ENCODE peak calls at places on chromosomes 13 and 19, in nine cellular contexts. U is A549; B is PC-3; E is heart left ventricle; K is RWPE2; N is HepG2; T is CD4-positive, CD25-positive, alpha-beta regulatory T cell; A is heart right ventricle; J is foreskin keratinocyte. F is an unnamed sample. For H3K4me1, the result is how much of the 10 kb centered on the place peaks cover.

GRCh38 chr19:13604902-13605586 is 98.8 kb upstream of the CACNA1A start:
- ATAC-seq in T (no peak), B (no peak), U (no peak), N (no peak), J (no peak), K (no peak), E (no peak), A (no peak), F (no peak)

GRCh38 chr13:60148918-60149317 is 14.8 kb downstream of the DIAPH3 start:
- ATAC-seq in E (no peak), U (no peak), J (no peak), N (no peak), K (no peak), A (no peak), B (no peak), T (no peak), F (no peak)

GRCh38 chr13:72400859-72401258 is 326.6 kb downstream of the MZT1 start:
- ATAC-seq in B (no peak), A (no peak), N (no peak), T (no peak), J (no peak), K (no peak), E (no peak), U (no peak), F (no peak)

GRCh38 chr13:59043016-59043415 is 1120.7 kb downstream of the DIAPH3 start:
- ATAC-seq in K (no peak), J (no peak), B (no peak), A (no peak), E (no peak), N (no peak), U (no peak), T (no peak), F (no peak)

GRCh38 chr19:34241513-34242337 is 12.6 kb upstream of the GARRE1 start:
- ATAC-seq in E (no peak), T (no peak), U (peak), B (peak), A (no peak), J (peak), N (peak), K (peak), F (no peak)

GRCh38 chr19:31338069-31338767 is 11.0 kb downstream of the TSHZ3 start:
- ATAC-seq in J (peak), B (no peak), A (peak), K (peak), U (peak), N (peak), T (peak), E (peak), F (peak)

GRCh38 chr19:50417138-50417849 is 1.4 kb upstream of the SPIB start:
- ATAC-seq in J (peak), E (no peak), A (no peak), T (no peak), B (peak), U (peak), K (peak), N (no peak), F (no peak)

GRCh38 chr19:28463493-28464053 is 749.4 kb downstream of the UQCRFS1 start:
- ATAC-seq in N (no peak), U (no peak), T (no peak), A (no peak), J (no peak), B (no peak), K (no peak), E (no peak), F (no peak)

GRCh38 chr13:68727165-68727564 is 1380.5 kb upstream of the ATXN8OS start:
- ATAC-seq in A (no peak), T (no peak), B (peak), U (no peak), K (peak), N (no peak), E (no peak), J (no peak), F (no peak)

GRCh38 chr19:37931941-37932655 is 25.1 kb downstream of the SIPA1L3 start:
- ATAC-seq in K (peak), T (no peak), B (peak), E (peak), J (peak), N (peak), A (peak), U (peak), F (peak)

GRCh38 chr13:96034662-96035061 is 18.5 kb downstream of the UGGT2 start:
- ATAC-seq in E (peak), N (no peak), B (no peak), A (no peak), K (no peak), U (no peak), J (no peak), T (no peak), F (no peak)

GRCh38 chr19:18951721-18952281 is 10.8 kb upstream of the HOMER3 start:
- ATAC-seq in B (peak), N (no peak), J (peak), A (no peak), K (peak), T (no peak), E (no peak), U (peak), F (no peak)

GRCh38 chr13:50001287-50001686 is 4.4 kb downstream of the TRIM13 start:
- ATAC-seq in T (no peak), K (no peak), E (no peak), J (no peak), U (no peak), A (no peak), N (no peak), B (no peak), F (no peak)

GRCh38 chr13:49996951-49997895 is at the start of gene TRIM13:
- ATAC-seq in J (peak), N (peak), E (peak), T (peak), K (peak), B (peak), U (peak), A (peak), F (peak)

GRCh38 chr13:49996166-49996915 is 501 bp upstream of the TRIM13 start:
- ATAC-seq in B (peak), K (peak), T (peak), U (peak), E (peak), J (peak), N (peak), A (peak), F (peak)

GRCh38 chr13:49997935-49998334 is 1.1 kb downstream of the TRIM13 start:
- ATAC-seq in B (no peak), A (no peak), E (no peak), K (no peak), J (no peak), N (no peak), U (no peak), T (no peak), F (no peak)

DNA sequence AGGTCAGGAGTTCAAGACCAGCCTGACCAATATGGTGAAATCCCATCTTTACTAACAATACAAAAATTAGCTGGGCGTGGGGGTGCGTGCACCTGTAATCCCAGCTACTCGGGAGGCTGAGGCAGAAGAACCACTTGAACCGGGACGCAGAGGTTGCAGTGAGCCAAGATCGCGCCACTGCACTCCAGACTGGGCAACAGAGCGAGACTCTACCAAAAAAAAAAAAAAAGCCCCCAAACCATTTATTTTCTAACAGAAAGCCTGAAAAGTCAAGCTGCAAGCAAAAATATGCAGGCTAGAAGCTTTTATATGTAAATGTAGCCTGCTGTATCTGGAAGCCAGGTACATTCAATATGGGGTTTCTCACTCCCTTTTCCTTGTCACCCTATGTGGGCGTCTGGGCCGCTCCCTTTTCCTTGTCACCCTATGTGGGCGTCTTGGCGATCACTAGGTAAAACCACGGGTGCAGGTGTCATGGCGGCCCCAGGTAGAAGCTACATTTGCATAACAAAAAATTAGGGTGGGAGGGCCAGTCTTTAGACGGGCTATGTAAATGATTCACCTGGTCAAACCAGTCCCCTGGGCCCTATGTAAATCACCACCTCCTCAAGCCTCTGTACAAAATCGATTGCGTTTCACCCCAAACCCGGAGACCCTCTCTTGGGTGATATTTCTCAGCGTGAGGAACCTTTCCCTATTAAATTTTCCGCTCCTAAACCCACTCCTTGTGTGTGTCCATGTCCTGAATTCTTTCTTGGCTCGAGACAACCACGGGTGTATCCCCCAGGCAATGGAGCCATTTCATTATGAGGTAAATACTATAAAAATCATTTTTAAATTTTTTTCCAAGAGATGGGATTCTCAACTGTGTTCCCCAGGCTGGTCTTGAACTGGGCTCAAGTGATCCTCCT is 2.1 kb downstream of the TRIM13 start:
- ATAC-seq in J (no peak), B (no peak), T (no peak), N (no peak), K (no peak), E (no peak), U (no peak), A (no peak), F (no peak)
- H3K4me1 ChIP-seq in J (under half), B (under half), T (half or more), N (under half), K (under half), E (under half), U (under half), A (half or more), F (under half)

GRCh38 chr13:40622246-40622645 is 44.2 kb downstream of the FOXO1 start:
- ATAC-seq in K (no peak), J (no peak), E (no peak), T (no peak), A (no peak), N (no peak), U (no peak), B (peak), F (no peak)
- H3K4me1 ChIP-seq in K (under half), J (under half), E (under half), T (half or more), A (half or more), N (half or more), U (under half), B (under half), F (under half)

DNA sequence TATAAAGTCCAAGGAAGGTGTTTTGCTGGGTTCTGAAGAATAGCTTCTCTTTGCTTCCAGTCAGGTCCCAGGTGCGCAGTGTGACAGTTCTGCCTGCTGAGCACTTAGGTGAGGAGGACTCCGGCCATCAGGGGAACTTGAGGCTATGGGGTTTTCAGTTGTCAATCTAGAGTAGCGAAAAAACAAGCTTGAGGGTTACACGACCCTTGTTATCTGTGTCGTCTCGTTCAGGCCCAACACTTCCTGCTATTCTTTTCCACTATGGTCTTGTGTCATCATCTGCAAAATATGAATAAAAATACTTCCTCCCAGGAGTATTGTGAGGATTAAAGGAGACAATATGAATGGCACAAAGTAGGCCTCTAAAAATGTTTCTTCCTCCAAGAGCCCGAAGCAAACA is 40.3 kb upstream of the RCBTB2 start:
- ATAC-seq in J (no peak), E (peak), K (no peak), U (no peak), N (no peak), T (no peak), B (no peak), A (no peak), F (no peak)
- H3K4me1 ChIP-seq in J (under half), E (under half), K (under half), U (under half), N (half or more), T (under half), B (under half), A (half or more), F (under half)

GRCh38 chr19:45078390-45079062 is 534 bp upstream of the GEMIN7 start:
- ATAC-seq in T (no peak), J (no peak), A (peak), N (no peak), U (peak), K (no peak), E (no peak), B (no peak), F (peak)

GRCh38 chr19:45074744-45075143 is 1.5 kb downstream of the ZNF296 start:
- ATAC-seq in E (no peak), B (no peak), A (no peak), U (no peak), N (no peak), T (no peak), K (no peak), J (no peak), F (no peak)

GRCh38 chr19:45075215-45076028 is 856 bp downstream of the ZNF296 start:
- ATAC-seq in U (peak), K (peak), T (peak), A (peak), N (peak), B (peak), E (peak), J (peak), F (peak)

GRCh38 chr19:45076851-45077730 is 813 bp upstream of the ZNF296 start:
- ATAC-seq in T (no peak), K (no peak), U (no peak), A (no peak), J (no peak), B (no peak), E (no peak), N (no peak), F (no peak)

DNA sequence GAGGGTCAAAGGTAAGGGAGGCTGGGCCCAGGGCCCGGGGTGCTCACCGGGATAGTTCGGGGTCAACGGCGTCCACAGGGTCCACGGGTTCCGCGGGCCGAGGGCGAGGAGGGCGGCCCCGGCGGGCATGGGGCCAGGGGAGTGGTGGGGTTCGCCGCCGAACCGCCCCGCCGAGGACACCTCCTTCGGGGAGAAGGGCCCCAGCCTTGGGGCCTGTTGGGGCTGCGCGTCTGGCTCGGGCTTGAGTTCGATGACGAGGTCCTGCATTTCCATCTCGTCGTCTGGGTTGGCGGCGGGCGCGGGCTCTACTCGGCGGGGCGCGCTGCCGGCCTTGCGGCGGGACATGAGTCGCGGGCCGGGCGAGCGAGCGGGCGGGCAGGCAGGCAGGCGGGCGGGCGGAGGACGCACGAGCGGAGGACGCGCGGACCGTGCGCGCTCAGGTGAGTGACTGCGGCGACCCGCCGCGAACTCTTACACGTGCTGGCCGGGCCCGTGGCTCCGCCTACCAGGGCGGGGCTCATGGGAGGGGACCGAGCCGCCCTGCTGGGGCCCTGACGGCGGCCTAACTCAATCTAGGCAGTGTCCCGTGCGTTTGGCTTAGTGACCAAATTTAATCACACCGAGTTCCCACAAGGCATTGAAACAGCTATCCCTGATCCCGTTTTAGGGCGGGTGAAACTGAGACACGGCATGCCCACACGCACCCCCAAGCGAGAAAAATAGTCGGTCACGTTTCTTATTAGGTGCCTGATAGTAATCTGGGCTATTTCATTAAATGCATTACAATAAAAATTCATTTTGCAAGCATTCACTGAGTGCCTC is at the start of gene ZNF296:
- ATAC-seq in K (peak), T (peak), A (peak), J (peak), U (peak), E (peak), B (peak), N (peak), F (peak)
- H3K4me1 ChIP-seq in K (under half), T (under half), A (under half), J (under half), U (under half), E (under half), B (under half), N (under half), F (half or more)

DNA sequence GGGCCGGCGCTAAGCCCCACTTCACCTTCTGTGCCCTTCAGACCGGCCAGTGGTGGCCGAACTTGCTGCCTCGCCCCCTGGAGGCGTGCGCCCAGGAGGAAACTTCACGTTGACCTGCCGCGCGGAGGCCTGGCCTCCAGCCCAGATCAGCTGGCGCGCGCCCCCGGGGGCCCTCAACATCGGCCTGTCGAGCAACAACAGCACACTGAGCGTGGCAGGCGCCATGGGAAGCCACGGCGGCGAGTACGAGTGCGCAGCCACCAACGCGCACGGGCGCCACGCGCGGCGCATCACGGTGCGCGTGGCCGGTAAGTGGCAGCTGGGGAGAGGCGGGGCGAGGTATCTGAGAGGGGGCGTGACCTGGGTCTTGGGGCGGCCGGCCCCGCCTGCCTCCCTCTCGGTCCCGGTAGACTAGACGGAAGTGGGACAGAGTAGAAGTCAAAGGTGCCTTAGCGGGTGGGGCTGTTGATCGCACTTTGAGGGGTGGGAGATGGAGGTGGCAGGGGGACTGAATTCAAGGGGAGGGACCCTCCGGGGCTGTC is 5.6 kb downstream of the ICAM5 start:
- ATAC-seq in N (peak), A (no peak), U (peak), J (no peak), E (no peak), K (no peak), B (no peak), T (peak), F (no peak)
- H3K4me1 ChIP-seq in N (under half), A (under half), U (under half), J (under half), E (under half), K (under half), B (under half), T (half or more), F (under half)

GRCh38 chr19:8004001-8004400 is 1.4 kb downstream of the ELAVL1 start:
- ATAC-seq in T (no peak), N (no peak), B (no peak), J (no peak), U (no peak), K (no peak), A (no peak), E (no peak), F (no peak)

GRCh38 chr19:8001995-8002849 is 3.2 kb downstream of the ELAVL1 start:
- ATAC-seq in A (peak), B (peak), J (peak), U (peak), T (peak), K (peak), N (peak), E (peak), F (peak)

GRCh38 chr19:7999376-7999775 is 6.1 kb downstream of the ELAVL1 start:
- ATAC-seq in A (no peak), T (no peak), B (no peak), E (no peak), J (no peak), U (no peak), N (no peak), K (no peak), F (no peak)

GRCh38 chr19:8000298-8001038 is 5.0 kb downstream of the ELAVL1 start:
- ATAC-seq in U (no peak), T (no peak), J (no peak), B (no peak), E (no peak), A (no peak), K (no peak), N (no peak), F (no peak)

GRCh38 chr19:8001651-8001994 is 3.8 kb downstream of the ELAVL1 start:
- ATAC-seq in T (no peak), J (no peak), U (no peak), N (no peak), A (no peak), K (no peak), B (no peak), E (no peak), F (no peak)
- H3K4me1 ChIP-seq in T (half or more), J (under half), U (under half), N (half or more), A (half or more), K (under half), B (under half), E (half or more), F (under half)

GRCh38 chr19:47107953-47108746 is 5.4 kb downstream of the ZC3H4 start:
- ATAC-seq in N (no peak), T (no peak), K (peak), J (no peak), E (no peak), B (peak), U (no peak), A (no peak), F (no peak)

GRCh38 chr19:47104678-47105077 is 8.9 kb downstream of the ZC3H4 start:
- ATAC-seq in U (no peak), K (no peak), J (no peak), N (no peak), A (no peak), E (no peak), B (no peak), T (no peak), F (no peak)

GRCh38 chr19:47105874-47106273 is 7.7 kb downstream of the ZC3H4 start:
- ATAC-seq in J (no peak), N (no peak), E (no peak), T (no peak), K (no peak), U (no peak), B (no peak), A (no peak), F (no peak)

GRCh38 chr19:47107201-47107952 is 6.2 kb downstream of the ZC3H4 start:
- ATAC-seq in T (peak), B (peak), K (no peak), J (no peak), N (peak), E (no peak), A (peak), U (no peak), F (no peak)

DNA sequence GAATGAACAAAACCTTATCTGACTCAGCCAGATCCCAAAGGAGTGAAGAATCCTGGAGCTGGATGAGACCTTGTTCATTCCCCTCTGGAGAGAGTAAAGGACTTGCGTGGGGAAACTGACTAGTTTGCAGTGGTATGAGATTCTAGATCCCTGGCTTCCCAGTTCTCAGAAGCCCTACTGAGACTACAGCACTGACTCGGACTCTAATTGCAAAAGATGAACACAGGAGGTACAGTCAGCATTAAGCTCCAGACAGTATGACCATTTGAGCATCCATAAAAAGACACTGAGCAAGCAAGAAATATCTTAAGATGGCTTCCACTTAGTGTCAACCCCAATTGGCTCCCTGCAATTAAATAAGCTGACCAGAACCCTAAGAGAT is 6.8 kb downstream of the ZC3H4 start:
- ATAC-seq in T (no peak), K (no peak), U (peak), A (no peak), E (no peak), N (peak), J (no peak), B (no peak), F (no peak)
- H3K4me1 ChIP-seq in T (half or more), K (under half), U (under half), A (half or more), E (half or more), N (half or more), J (under half), B (under half), F (under half)

GRCh38 chr13:30375436-30375835 is 46.9 kb upstream of the UBE2L5 start:
- ATAC-seq in E (no peak), U (no peak), T (no peak), N (no peak), J (no peak), B (no peak), A (no peak), K (no peak), F (no peak)
- H3K4me1 ChIP-seq in E (under half), U (under half), T (half or more), N (under half), J (under half), B (under half), A (under half), K (under half), F (under half)

GRCh38 chr13:113843864-113844556 is 19.9 kb downstream of the GAS6 start:
- ATAC-seq in A (peak), T (no peak), K (no peak), B (no peak), U (no peak), E (peak), N (no peak), J (no peak), F (no peak)
- H3K4me1 ChIP-seq in A (half or more), T (under half), K (under half), B (under half), U (under half), E (half or more), N (under half), J (under half), F (under half)